ENCODE peak calls at places on chromosomes 6 and 20, in seven cellular contexts. O, L, W, B, C, R and P are unnamed samples.

GRCh38 chr6:111129003-111129402 is 41.7 kb downstream of the SLC16A10 start:
- DNase-seq in O (no peak), L (no peak), W (no peak), B (no peak), C (no peak), R (no peak), P (no peak)

GRCh38 chr6:63808576-63808975 is 173.0 kb downstream of the PHF3 start:
- DNase-seq in O (no peak), L (no peak), W (no peak), B (no peak), C (no peak), R (no peak), P (no peak)

GRCh38 chr6:25883536-25883935 is 9.5 kb upstream of the SLC17A3 start:
- DNase-seq in O (no peak), L (no peak), W (no peak), B (no peak), C (no peak), R (no peak), P (peak)

GRCh38 chr6:32108094-32108627 is 977 bp downstream of the TNXB start:
- DNase-seq in O (no peak), L (no peak), W (no peak), B (peak), C (no peak), R (no peak), P (peak)

GRCh38 chr6:4958624-4959023 is 45.2 kb downstream of the RPP40 start:
- DNase-seq in O (no peak), L (no peak), W (no peak), B (no peak), C (no peak), R (no peak), P (no peak)

GRCh38 chr6:110491644-110492317 is 15.4 kb upstream of the SLC22A16 start:
- DNase-seq in O (peak), L (no peak), W (no peak), B (peak), C (no peak), R (no peak), P (no peak)

GRCh38 chr20:1381753-1382591 is 10.9 kb downstream of the FKBP1A start:
- DNase-seq in O (no peak), L (no peak), W (no peak), B (peak), C (no peak), R (no peak), P (no peak)

GRCh38 chr6:71489736-71490135 is 201.1 kb downstream of the OGFRL1 start:
- DNase-seq in O (peak), L (peak), W (no peak), B (peak), C (no peak), R (peak), P (peak)

GRCh38 chr6:21987501-21987957 is 309.3 kb downstream of the PRL start:
- DNase-seq in O (peak), L (no peak), W (no peak), B (peak), C (no peak), R (no peak), P (peak)

GRCh38 chr6:107132330-107132954 is 17.1 kb upstream of the BEND3 start:
- DNase-seq in O (no peak), L (no peak), W (no peak), B (no peak), C (no peak), R (no peak), P (peak)

GRCh38 chr20:41136336-41136694 is 1.0 kb upstream of the PLCG1 start:
- DNase-seq in O (peak), L (no peak), W (no peak), B (no peak), C (no peak), R (no peak), P (no peak)

GRCh38 chr6:71139249-71139648 is 149.4 kb upstream of the OGFRL1 start:
- DNase-seq in O (peak), L (no peak), W (no peak), B (peak), C (no peak), R (no peak), P (peak)

GRCh38 chr6:158570681-158570962 is 10.7 kb downstream of the TMEM181 start:
- DNase-seq in O (no peak), L (no peak), W (no peak), B (no peak), C (no peak), R (no peak), P (no peak)

GRCh38 chr6:149086363-149086762 is 231.1 kb upstream of the TAB2 start:
- DNase-seq in O (no peak), L (no peak), W (no peak), B (no peak), C (no peak), R (no peak), P (no peak)

GRCh38 chr6:45538636-45539035 is 160.9 kb upstream of the SUPT3H start:
- DNase-seq in O (no peak), L (no peak), W (no peak), B (no peak), C (no peak), R (no peak), P (peak)

GRCh38 chr6:30100585-30101422 is 12.1 kb downstream of the TRIM31 start:
- DNase-seq in O (peak), L (peak), W (no peak), B (no peak), C (no peak), R (no peak), P (no peak)

GRCh38 chr20:49569403-49570115 is 1.6 kb upstream of the PTGIS start:
- DNase-seq in O (peak), L (no peak), W (no peak), B (peak), C (no peak), R (no peak), P (no peak)

GRCh38 chr6:47323887-47324286 is 14.2 kb upstream of the TNFRSF21 start:
- DNase-seq in O (no peak), L (no peak), W (no peak), B (no peak), C (no peak), R (no peak), P (no peak)

GRCh38 chr6:47476794-47477496 is 644 bp upstream of the CD2AP start:
- DNase-seq in O (no peak), L (no peak), W (no peak), B (no peak), C (no peak), R (no peak), P (no peak)

GRCh38 chr20:31678389-31679356 is 41.0 kb downstream of the COX4I2 start:
- DNase-seq in O (peak), L (no peak), W (no peak), B (no peak), C (no peak), R (peak), P (peak)

DNA sequence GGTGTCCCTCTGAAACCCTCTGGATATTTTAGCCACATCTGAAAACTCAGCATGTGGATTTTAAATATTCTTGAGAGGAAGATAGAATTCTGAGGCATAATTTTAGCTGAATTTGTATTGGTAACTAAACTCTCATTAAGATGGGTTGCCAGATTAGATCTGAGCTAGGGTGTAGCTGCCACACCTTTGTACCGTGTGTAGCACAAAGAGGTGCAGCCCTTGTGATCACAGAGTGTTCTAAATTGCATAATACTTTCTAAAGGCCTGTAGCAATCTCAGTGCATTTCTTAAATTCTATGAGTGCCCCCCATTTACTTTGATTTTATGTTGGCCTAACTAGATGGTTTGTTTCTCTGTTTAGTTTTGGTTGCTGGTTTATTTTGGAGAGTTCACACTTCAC is 53.0 kb downstream of the FLRT3 start:
- DNase-seq in O (no peak), L (no peak), W (no peak), B (no peak), C (no peak), R (no peak), P (no peak)
- H3K27ac ChIP-seq in O (no peak), L (no peak), W (no peak), B (no peak), C (no peak), R (no peak), P (no peak)

GRCh38 chr20:23520185-23520584 is 29.3 kb downstream of the CST8 start:
- DNase-seq in O (peak), L (no peak), W (no peak), B (no peak), C (no peak), R (no peak), P (no peak)

GRCh38 chr20:23515250-23515939 is 24.5 kb downstream of the CST8 start:
- DNase-seq in O (peak), L (no peak), W (no peak), B (peak), C (no peak), R (peak), P (peak)

GRCh38 chr20:23519556-23519955 is 28.6 kb downstream of the CST8 start:
- DNase-seq in O (no peak), L (no peak), W (no peak), B (no peak), C (no peak), R (no peak), P (no peak)

GRCh38 chr20:23514848-23515247 is 23.9 kb downstream of the CST8 start:
- DNase-seq in O (no peak), L (no peak), W (no peak), B (no peak), C (no peak), R (peak), P (no peak)

GRCh38 chr20:23517719-23518118 is 26.8 kb downstream of the CST8 start:
- DNase-seq in O (no peak), L (no peak), W (no peak), B (no peak), C (no peak), R (no peak), P (no peak)
- H2AK5ac ChIP-seq in O (no peak), L (no peak), W (peak), B (no peak), C (peak), R (no peak), P (no peak)

DNA sequence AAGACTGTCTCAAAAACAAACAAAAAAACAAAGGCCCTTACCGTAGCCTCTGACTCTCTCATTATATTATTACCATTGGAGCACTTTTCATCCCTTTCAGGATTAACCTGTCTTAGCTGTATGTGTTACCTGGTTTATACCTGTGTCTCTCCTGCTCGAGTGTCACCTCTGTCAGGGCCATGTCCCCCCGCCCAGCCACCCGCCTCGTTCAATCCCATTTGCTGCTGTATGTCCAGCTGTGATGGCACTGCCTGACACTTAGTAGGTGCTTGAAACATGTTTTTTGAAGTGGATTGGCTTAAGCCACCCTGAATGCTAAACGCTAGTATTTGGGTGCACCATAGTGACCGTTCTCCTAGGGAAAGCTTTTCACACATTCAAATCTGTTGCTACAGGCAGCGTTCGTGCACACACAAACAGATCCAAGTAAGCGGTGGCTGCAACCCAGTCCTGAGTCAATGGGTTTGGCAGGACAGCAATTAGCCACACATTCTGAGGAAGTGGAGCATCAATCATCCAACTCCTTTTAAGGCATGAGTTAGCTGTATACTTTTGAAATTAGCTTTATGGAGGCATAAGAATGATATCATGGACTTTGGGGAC is 98.9 kb upstream of the ZNF217 start:
- DNase-seq in O (peak), L (no peak), W (no peak), B (peak), C (no peak), R (no peak), P (peak)
- H3K27ac ChIP-seq in O (no peak), L (no peak), W (no peak), B (no peak), C (no peak), R (no peak), P (no peak)

GRCh38 chr6:151199976-151200375 is 39.8 kb upstream of the AKAP12 start:
- DNase-seq in O (no peak), L (no peak), W (no peak), B (no peak), C (no peak), R (no peak), P (no peak)
- H2AK5ac ChIP-seq in O (no peak), L (no peak), W (no peak), B (no peak), C (no peak), R (no peak), P (no peak)

DNA sequence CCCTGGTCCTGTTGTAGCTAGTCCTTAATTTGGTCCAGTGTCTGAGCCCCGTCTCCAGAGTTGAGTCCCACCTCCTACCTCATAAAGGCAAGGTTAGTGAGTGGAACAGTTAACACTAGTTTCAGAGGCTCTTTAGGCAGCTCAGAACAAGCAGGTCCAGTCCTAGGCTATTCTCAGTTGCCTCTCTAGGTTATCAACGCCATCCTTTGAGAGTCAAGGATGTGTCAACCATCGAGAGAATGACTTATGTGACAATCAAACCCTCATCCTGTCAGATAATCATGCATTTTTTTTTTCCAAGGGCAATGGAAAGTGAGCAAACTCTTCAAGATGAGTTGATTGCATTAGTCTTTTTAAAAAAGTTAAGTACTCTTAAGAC is 64.0 kb upstream of the TXNDC5 start:
- DNase-seq in O (no peak), L (no peak), W (no peak), B (no peak), C (no peak), R (no peak), P (no peak)
- H3K27ac ChIP-seq in O (no peak), L (no peak), W (no peak), B (no peak), C (no peak), R (peak), P (no peak)

DNA sequence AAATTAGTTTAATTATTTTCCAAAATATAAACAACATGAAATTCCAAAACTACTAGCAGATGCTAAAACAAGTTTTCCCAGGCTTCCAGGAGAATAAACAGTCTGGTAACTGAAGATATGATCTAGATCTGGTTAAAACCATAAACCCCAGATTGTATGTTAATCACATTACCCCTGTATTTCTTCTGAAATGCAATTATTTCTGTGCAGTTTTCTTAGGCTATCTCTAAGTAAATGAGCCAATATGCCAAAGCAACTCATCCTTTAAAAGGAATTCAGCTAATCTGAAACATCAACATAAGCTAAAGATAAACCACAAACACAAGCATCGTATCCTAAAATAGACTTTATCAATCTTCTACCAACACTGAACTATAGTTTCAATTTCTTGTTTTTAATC is 44.6 kb upstream of the SENP6 start:
- DNase-seq in O (no peak), L (no peak), W (no peak), B (no peak), C (no peak), R (no peak), P (peak)
- H2AK5ac ChIP-seq in O (no peak), L (no peak), W (no peak), B (no peak), C (no peak), R (no peak), P (no peak)

DNA sequence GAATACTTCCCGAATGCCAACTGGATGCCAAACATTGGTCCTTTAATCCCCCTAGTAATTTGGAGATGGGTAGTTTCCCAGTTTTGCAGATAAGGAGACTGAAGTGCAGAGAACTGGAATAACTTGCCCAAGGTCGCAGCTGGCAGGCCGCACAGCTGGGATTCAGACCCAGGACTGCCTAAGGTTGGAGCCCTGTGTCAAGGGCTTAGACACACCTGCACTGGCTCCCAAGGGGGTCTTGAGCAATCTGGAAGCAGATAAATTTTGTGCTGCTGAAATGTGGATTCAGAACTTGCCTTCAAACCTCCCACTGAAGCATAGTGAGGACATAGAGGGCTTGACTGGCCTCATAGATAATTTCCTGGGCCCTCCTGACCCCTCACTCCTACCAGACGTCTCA is 30.5 kb downstream of the FOXP4 start:
- DNase-seq in O (no peak), L (no peak), W (no peak), B (no peak), C (no peak), R (no peak), P (no peak)
- H3K27ac ChIP-seq in O (no peak), L (no peak), W (no peak), B (no peak), C (peak), R (no peak), P (no peak)